ENCODE peak calls at places on chromosomes 6 and 20, in five cellular contexts. W is fibroblast of lung, E is tibial nerve, X is stomach, F is prostate gland. C is an unnamed sample.

GRCh38 chr20:57476641-57477461 is 48.1 kb downstream of the CTCFL start:
- DNase-seq in W (no peak), E (no peak), X (no peak), F (no peak), C (no peak)

GRCh38 chr6:147905721-147906120 is 397.2 kb downstream of the SAMD5 start:
- DNase-seq in W (no peak), E (no peak), X (no peak), F (no peak), C (no peak)

GRCh38 chr6:100463685-100464161 is 998 bp downstream of the SIM1 start:
- DNase-seq in W (no peak), E (no peak), X (no peak), F (no peak), C (no peak)

GRCh38 chr6:143117108-143117507 is 56.4 kb downstream of the AIG1 start:
- DNase-seq in W (no peak), E (no peak), X (no peak), F (no peak), C (no peak)

GRCh38 chr20:6744171-6744570 is 23.3 kb upstream of the BMP2 start:
- DNase-seq in W (no peak), E (no peak), X (no peak), F (no peak), C (no peak)

GRCh38 chr6:158011478-158011920 is 29.8 kb downstream of the SYNJ2 start:
- DNase-seq in W (peak; percentile 84), E (no peak), X (no peak), F (no peak), C (no peak)

GRCh38 chr6:37239511-37239910 is 18.1 kb upstream of the TBC1D22B start:
- DNase-seq in W (peak; percentile 85), E (no peak), X (no peak), F (no peak), C (no peak)

GRCh38 chr20:45036044-45036755 is 64.7 kb downstream of the KCNS1 start:
- DNase-seq in W (peak; percentile 85), E (no peak), X (no peak), F (no peak), C (no peak)

GRCh38 chr6:157585274-157586087 is 204.5 kb downstream of the ZDHHC14 start:
- DNase-seq in W (no peak), E (no peak), X (no peak), F (no peak), C (no peak)

GRCh38 chr6:106411643-106412200 is 51.2 kb downstream of the CRYBG1 start:
- DNase-seq in W (no peak), E (no peak), X (no peak), F (no peak), C (no peak)

GRCh38 chr20:63283397-63284082 is 9.4 kb upstream of the COL20A1 start:
- DNase-seq in W (no peak), E (no peak), X (no peak), F (no peak), C (no peak)

GRCh38 chr6:51273228-51273961 is 454.7 kb downstream of the TFAP2B start:
- DNase-seq in W (no peak), E (no peak), X (no peak), F (no peak), C (no peak)

GRCh38 chr6:112216699-112217551 is 37.4 kb downstream of the LAMA4 start:
- DNase-seq in W (peak; percentile 89), E (no peak), X (no peak), F (no peak), C (no peak)

GRCh38 chr6:10383312-10384063 is 31.4 kb downstream of the TFAP2A start:
- DNase-seq in W (no peak), E (no peak), X (no peak), F (peak; percentile 41), C (no peak)

GRCh38 chr20:14561733-14562132 is 224.3 kb upstream of the FLRT3 start:
- DNase-seq in W (peak; percentile 75), E (no peak), X (no peak), F (no peak), C (no peak)

GRCh38 chr20:45358282-45359068 is 4.5 kb upstream of the SYS1 start:
- DNase-seq in W (peak; percentile 74), E (peak; percentile 92), X (peak; percentile 58), F (peak; percentile 66), C (no peak)

GRCh38 chr6:148523051-148523450 is 180.4 kb downstream of the SASH1 start:
- DNase-seq in W (peak; percentile 85), E (no peak), X (no peak), F (no peak), C (no peak)

GRCh38 chr6:160756871-160757270 is 54.8 kb downstream of the PLG start:
- DNase-seq in W (no peak), E (no peak), X (no peak), F (no peak), C (no peak)

GRCh38 chr6:109979033-109979921 is 1.2 kb downstream of the GPR6 start:
- DNase-seq in W (no peak), E (no peak), X (no peak), F (no peak), C (no peak)

GRCh38 chr6:86793649-86794048 is 143.7 kb upstream of the HTR1E start:
- DNase-seq in W (no peak), E (no peak), X (no peak), F (no peak), C (no peak)

GRCh38 chr6:154960299-154960796 is 34.8 kb upstream of the TIAM2 start:
- DNase-seq in W (no peak), E (no peak), X (peak; percentile 45), F (no peak), C (no peak)

GRCh38 chr6:121627761-121628160 is 192.3 kb downstream of the GJA1 start:
- DNase-seq in W (no peak), E (no peak), X (no peak), F (no peak), C (no peak)

GRCh38 chr20:59820204-59821041 is 113.0 kb downstream of the SYCP2 start:
- DNase-seq in W (no peak), E (peak; percentile 63), X (no peak), F (no peak), C (no peak)

GRCh38 chr20:48697845-48698491 is 129.8 kb downstream of the PREX1 start:
- DNase-seq in W (peak; percentile 79), E (peak; percentile 31), X (peak; percentile 86), F (peak; percentile 71), C (no peak)

GRCh38 chr20:33445881-33446615 is 2.5 kb upstream of the SNTA1 start:
- DNase-seq in W (no peak), E (no peak), X (no peak), F (no peak), C (no peak)

GRCh38 chr20:33443512-33444239 is at the start of gene SNTA1:
- DNase-seq in W (peak; percentile 78), E (peak; percentile 80), X (peak; percentile 98), F (peak; percentile 93), C (peak; percentile 88)

GRCh38 chr20:33443006-33443511 is 504 bp downstream of the SNTA1 start:
- DNase-seq in W (no peak), E (no peak), X (peak; percentile 29), F (no peak), C (no peak)

GRCh38 chr20:33442136-33443005 is 1.2 kb downstream of the SNTA1 start:
- DNase-seq in W (no peak), E (no peak), X (no peak), F (no peak), C (no peak)

GRCh38 chr20:33444797-33445560 is 1.4 kb upstream of the SNTA1 start:
- DNase-seq in W (peak; percentile 29), E (no peak), X (peak; percentile 39), F (no peak), C (peak; percentile 38)
- TF ChIP-seq CTCF in W (no peak), E (no peak), X (no peak), F (no peak), C (no peak)

DNA sequence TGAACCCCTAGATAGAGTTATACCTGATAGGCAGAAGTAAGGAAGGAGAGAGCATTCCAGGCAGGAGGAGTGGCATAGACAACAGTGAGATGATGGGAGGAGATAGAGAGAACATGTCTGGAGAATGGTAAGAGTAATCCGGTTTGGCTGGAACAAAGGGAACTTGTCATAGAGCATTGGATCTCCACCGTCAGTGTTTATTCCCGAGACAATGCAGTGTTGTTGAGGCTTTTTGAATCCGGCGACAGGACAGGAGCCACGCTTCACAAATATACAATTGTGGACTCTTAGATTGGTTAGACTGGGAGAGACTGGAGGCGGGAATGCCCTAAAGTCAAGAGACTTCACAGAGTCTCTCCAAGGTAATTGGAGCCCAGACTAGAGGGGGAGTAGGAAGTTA is 119.8 kb downstream of the ANKS1A start:
- DNase-seq in W (no peak), E (no peak), X (no peak), F (no peak), C (no peak)
- H3K27ac ChIP-seq in W (no peak overlapping the region), E (no peak overlapping the region), X (no peak overlapping the region), F (no peak overlapping the region), C (no peak overlapping the region)

DNA sequence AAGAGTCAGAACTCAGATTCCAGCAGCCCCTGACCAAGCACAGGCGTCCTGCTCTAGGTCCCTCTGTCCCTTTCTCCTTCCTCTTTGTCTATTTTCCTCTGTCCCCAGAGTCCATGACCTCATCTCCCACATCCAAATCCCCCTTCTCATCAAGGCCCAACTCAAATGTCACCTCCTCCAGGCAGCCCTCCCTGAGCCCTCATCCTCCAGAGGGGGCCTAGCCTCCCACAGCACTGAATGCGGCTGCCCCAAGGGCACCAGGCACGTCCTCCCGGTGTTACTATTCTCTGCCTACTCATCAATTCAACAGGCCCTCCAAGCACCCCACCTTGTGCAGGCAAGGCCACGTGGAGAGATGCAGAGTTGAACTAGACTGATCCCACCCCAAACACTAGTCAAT is 49.7 kb downstream of the GRM4 start:
- DNase-seq in W (no peak), E (no peak), X (no peak), F (no peak), C (no peak)
- H3K27me3 ChIP-seq in W (peaks cover 14% of the 10 kb centered on the region), E (peaks cover 52% of the 10 kb centered on the region), X (peaks cover 68% of the 10 kb centered on the region), F (peaks cover 7% of the 10 kb centered on the region), C (peaks cover 17% of the 10 kb centered on the region)

DNA sequence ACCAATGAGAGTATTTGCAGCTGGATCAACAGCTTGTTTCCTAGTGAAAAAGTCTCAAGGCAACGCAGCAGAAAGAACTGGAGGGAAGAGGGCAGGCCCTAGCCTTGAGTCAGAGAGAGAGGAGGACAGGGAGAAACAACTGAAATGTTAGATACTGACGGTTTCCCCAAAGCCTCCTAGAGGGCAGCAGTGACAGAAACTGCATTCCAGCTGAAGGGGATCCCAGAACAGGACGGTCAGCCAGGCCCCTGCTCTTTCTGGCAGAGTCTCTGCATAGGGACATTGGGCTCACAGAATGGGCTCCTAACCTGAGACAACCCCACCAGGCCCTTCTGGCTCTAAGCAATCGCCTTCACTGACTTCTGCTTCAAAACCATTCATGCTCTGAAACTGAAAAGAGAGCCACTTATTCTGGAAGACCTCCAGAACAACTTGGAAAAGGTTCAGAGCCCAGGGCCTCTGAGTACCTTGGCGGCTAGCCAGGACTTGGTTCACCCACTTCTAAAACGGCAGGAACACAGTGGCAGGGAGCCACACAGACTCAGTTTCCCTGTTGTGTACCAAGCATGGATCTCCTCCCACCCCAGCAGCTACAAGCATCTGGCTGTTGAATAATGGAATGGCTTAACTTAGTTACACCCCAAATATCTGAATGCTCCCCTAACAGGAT is 72.9 kb downstream of the PSMB1 start:
- DNase-seq in W (peak; percentile 34), E (no peak), X (peak; percentile 40), F (no peak), C (no peak)
- TF ChIP-seq CTCF in W (peak; percentile 21), E (no peak), X (no peak), F (no peak), C (no peak)

GRCh38 chr20:33790571-33790970 is 20.6 kb upstream of the CHMP4B start:
- DNase-seq in W (no peak), E (no peak), X (peak; percentile 42), F (no peak), C (no peak)
- H3K27ac ChIP-seq in W (no peak overlapping the region), E (no peak overlapping the region), X (peak overlapping the region; percentile 87), F (no peak overlapping the region), C (no peak overlapping the region)